ENCODE peak calls at places on chromosomes 12 and 14, in five cellular contexts. A, L, T, V and R are unnamed samples.

GRCh38 chr14:38079268-38079667 is 128.4 kb upstream of the SSTR1 start:
- DNase-seq in V (no peak), L (peak; percentile 64), A (no peak), T (peak; percentile 1), R (no peak)

GRCh38 chr12:12726543-12727093 is 9.4 kb downstream of the CDKN1B start:
- DNase-seq in T (no peak), V (no peak), L (peak; percentile 77), A (no peak), R (no peak)

GRCh38 chr14:51386411-51386810 is 146.4 kb downstream of the TMX1 start:
- DNase-seq in V (no peak), T (no peak), L (no peak), A (no peak), R (no peak)

GRCh38 chr14:77603654-77604270 is 12.7 kb downstream of the SPTLC2 start:
- DNase-seq in A (no peak), V (no peak), L (no peak), T (no peak), R (no peak)

GRCh38 chr14:60204104-60204842 is 39.1 kb upstream of the DHRS7 start:
- DNase-seq in T (no peak), A (no peak), V (no peak), L (no peak), R (no peak)

GRCh38 chr14:88225721-88226120 is 97.3 kb downstream of the KCNK10 start:
- DNase-seq in T (no peak), V (no peak), A (no peak), L (no peak), R (no peak)

GRCh38 chr14:31269599-31270195 is 62.1 kb upstream of the HECTD1 start:
- DNase-seq in A (no peak), L (peak; percentile 23), V (no peak), T (no peak), R (no peak)

GRCh38 chr12:130838951-130839769 is at the start of gene STX2:
- DNase-seq in L (peak; percentile 74), A (peak; percentile 83), T (peak; percentile 39), V (peak; percentile 92), R (peak; percentile 87)

GRCh38 chr12:9897524-9897923 is 16.2 kb downstream of the KLRF2 start:
- DNase-seq in A (no peak), V (no peak), T (no peak), L (no peak), R (no peak)

GRCh38 chr14:92456215-92457017 is 57.2 kb upstream of the RIN3 start:
- DNase-seq in V (no peak), T (peak; percentile 54), L (peak; percentile 76), A (peak; percentile 34), R (no peak)

GRCh38 chr12:112916270-112916669 is 9.5 kb downstream of the OAS1 start:
- DNase-seq in T (no peak), A (no peak), V (no peak), L (no peak), R (no peak)

GRCh38 chr12:40164034-40164433 is 58.2 kb upstream of the SLC2A13 start:
- DNase-seq in T (no peak), V (no peak), A (no peak), L (no peak), R (no peak)

GRCh38 chr14:69879175-69880047 is at the start of gene SMOC1:
- DNase-seq in T (peak; percentile 47), V (peak; percentile 90), L (no peak), A (peak; percentile 78), R (no peak)

GRCh38 chr14:69880051-69880487 is 853 bp downstream of the SMOC1 start:
- DNase-seq in T (no peak), L (no peak), A (no peak), V (no peak), R (no peak)

GRCh38 chr14:69882086-69882864 is 3.1 kb downstream of the SMOC1 start:
- DNase-seq in V (no peak), A (no peak), T (no peak), L (no peak), R (no peak)

GRCh38 chr14:69880851-69881250 is 1.6 kb downstream of the SMOC1 start:
- DNase-seq in L (no peak), A (no peak), V (no peak), T (no peak), R (no peak)

GRCh38 chr14:69882915-69883314 is 3.7 kb downstream of the SMOC1 start:
- DNase-seq in A (no peak), L (no peak), V (no peak), T (no peak), R (no peak)
- TF ChIP-seq CTCF in A (no peak), L (no peak), V (no peak), T (no peak), R (no peak)

DNA sequence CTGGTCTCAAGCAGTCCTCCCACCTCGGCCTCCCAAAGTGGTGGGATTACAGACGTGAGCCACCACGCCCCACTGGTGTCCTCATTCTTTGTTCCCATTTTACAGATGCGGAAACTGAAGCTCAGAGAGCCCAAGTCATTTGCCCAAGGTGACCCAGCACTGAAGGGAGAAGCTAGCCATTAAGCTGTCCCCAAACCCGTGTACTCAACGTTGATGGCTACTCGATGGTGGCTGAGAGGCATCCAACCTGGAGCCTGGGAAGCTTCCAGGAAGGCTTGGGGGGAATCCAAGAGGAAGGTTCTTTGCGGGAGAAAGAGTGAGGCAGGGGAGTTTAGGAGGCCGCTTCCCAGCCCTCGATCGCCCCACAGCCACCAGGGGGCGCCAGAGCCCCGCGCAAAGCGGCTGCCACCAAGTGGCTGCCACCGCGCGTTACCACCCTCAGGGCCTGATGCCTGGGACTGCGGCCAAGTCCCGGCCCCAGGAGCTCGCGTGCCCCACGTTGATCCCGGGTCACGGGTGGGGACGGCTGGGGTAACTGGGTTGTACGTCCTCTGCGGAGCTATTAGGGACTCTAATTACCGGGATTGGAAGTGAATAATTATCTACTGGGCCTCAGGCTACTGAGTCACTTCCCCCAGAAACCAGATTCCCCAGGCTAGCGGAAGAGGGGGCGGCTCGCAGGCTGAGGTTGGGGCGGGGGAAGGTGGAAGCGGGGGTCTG is 8.8 kb upstream of the SH2B3 start:
- DNase-seq in A (peak; percentile 80), T (peak; percentile 63), L (peak; percentile 73), V (peak; percentile 89), R (peak; percentile 81)
- TF ChIP-seq CTCF in A (peak; percentile 100), T (peak; percentile 99), L (peak; percentile 94), V (peak; percentile 100), R (peak; percentile 95)

GRCh38 chr14:28305938-28306337 is 460.6 kb upstream of the FOXG1 start:
- DNase-seq in A (no peak), T (no peak), L (no peak), V (no peak), R (no peak)
- TF ChIP-seq CTCF in A (no peak), T (no peak), L (no peak), V (no peak), R (no peak)

GRCh38 chr14:104224516-104225281 is 86.3 kb downstream of the KIF26A start:
- DNase-seq in L (no peak), T (no peak), V (no peak), A (no peak), R (no peak)
- TF ChIP-seq CTCF in L (peak; percentile 13), T (no peak), V (peak; percentile 10), A (peak; percentile 53), R (peak; percentile 68)

GRCh38 chr12:46071335-46071734 is 81.0 kb upstream of the SCAF11 start:
- DNase-seq in V (no peak), T (no peak), L (no peak), A (no peak), R (no peak)
- TF ChIP-seq CTCF in V (no peak), T (no peak), L (peak; percentile 6), A (no peak), R (no peak)

DNA sequence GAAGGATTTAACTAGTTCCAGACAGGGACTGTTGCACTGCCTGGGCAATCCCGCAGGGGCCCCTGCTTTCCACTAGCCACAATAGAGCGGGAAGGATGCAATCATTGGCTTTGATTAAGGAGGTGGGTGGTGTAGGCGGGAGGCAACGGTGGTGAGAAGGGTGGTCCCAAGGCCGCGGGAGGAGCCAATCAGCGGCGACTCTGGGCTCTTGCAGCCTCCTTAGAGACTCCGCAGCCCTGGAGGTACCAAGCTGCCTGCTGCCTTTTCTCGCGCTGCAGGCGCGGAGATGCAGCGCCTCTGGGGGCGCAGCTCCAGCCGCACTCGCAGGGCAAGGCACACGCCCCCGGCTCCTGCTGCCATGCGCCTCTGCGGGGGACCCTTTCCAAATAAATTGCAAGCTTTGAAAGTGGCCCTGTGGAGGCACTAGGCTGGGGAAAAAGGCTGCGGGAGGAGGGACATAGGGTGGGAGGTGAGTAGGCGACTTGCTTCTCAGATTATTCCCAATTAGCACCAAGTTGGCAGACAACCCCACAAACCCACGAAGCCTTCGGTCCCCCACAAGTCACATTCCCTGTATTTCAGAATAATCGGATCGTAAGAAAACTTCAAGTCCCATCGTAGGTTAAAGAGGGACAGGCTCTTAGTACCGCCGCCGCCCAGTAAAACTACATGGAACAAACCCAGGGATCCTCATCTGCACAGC is 860 bp upstream of the KCNA1 start:
- DNase-seq in T (no peak), L (no peak), V (no peak), A (peak; percentile 57), R (no peak)
- TF ChIP-seq CTCF in T (no peak), L (no peak), V (no peak), A (peak; percentile 61), R (no peak)

GRCh38 chr14:23539867-23540469 is 11.6 kb downstream of the ZFHX2 start:
- DNase-seq in T (no peak), L (no peak), V (no peak), A (no peak), R (no peak)
- TF ChIP-seq CTCF in T (no peak), L (no peak), V (no peak), A (no peak), R (no peak)

DNA sequence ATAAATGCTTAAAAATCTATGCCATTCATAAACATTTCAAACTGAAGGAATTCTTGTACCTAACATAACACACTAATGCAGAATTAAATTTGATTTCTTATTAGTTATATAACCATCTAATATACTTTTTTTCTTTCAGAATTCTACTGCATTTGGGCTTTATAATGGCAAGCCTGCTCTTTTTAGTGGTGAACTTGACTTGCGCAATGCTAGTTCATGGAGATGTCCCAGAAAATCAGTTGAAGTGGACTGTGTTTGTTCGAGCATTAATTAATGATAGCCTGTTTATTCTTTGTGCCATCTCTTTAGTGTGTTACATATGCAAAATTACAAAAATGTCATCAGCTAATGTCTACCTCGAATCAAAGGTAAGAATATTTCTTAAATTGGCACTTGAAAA is 47.3 kb downstream of the GPR137C start:
- DNase-seq in L (no peak), A (no peak), V (no peak), T (no peak), R (no peak)
- TF ChIP-seq CTCF in L (no peak), A (no peak), V (no peak), T (no peak), R (no peak)